ENCODE peak calls at places on chromosomes 16 and 17, in nine cellular contexts. One of them, this sample, is unnamed.
A peak's percentile ranks its signal among the peaks of the same experiment; 100 is the strongest.

GRCh38 chr17:19005442-19005773 is 844 bp upstream of the FAM83G start:
- DNase-seq in globus pallidus: no peak
- DNase-seq in GM12878: no peak
- DNase-seq in endothelial cell: no peak
- DNase-seq in transverse colon: no peak
- DNase-seq in GM10248: no peak
- DNase-seq in NCI-H2107: no peak
- DNase-seq in fibroblast of the conjunctiva: no peak
- DNase-seq in HFF-Myc: no peak
- DNase-seq in this sample: no peak

GRCh38 chr17:31460226-31460721 is 68.8 kb downstream of the RAB11FIP4 start:
- DNase-seq in transverse colon: no peak
- DNase-seq in NCI-H2107: no peak
- DNase-seq in GM12878: no peak
- DNase-seq in globus pallidus: no peak
- DNase-seq in fibroblast of the conjunctiva: no peak
- DNase-seq in GM10248: no peak
- DNase-seq in endothelial cell: no peak
- DNase-seq in HFF-Myc: no peak
- DNase-seq in this sample: no peak

GRCh38 chr16:79509221-79509631 is 91.3 kb downstream of the MAF start:
- DNase-seq in fibroblast of the conjunctiva: no peak
- DNase-seq in HFF-Myc: no peak
- DNase-seq in GM10248: no peak
- DNase-seq in NCI-H2107: no peak
- DNase-seq in globus pallidus: peak; percentile 75
- DNase-seq in endothelial cell: peak; percentile 59
- DNase-seq in transverse colon: peak; percentile 25
- DNase-seq in GM12878: no peak
- DNase-seq in this sample: no peak

GRCh38 chr17:1487939-1488825 is 4.3 kb downstream of the MYO1C start:
- DNase-seq in transverse colon: peak; percentile 90
- DNase-seq in globus pallidus: peak; percentile 73
- DNase-seq in NCI-H2107: no peak
- DNase-seq in endothelial cell: peak; percentile 87
- DNase-seq in GM10248: peak; percentile 85
- DNase-seq in HFF-Myc: no peak
- DNase-seq in fibroblast of the conjunctiva: peak; percentile 63
- DNase-seq in GM12878: no peak
- DNase-seq in this sample: peak; percentile 76

GRCh38 chr16:3017806-3018506 is at the start of gene CLDN6:
- DNase-seq in fibroblast of the conjunctiva: no peak
- DNase-seq in NCI-H2107: no peak
- DNase-seq in endothelial cell: peak; percentile 89
- DNase-seq in GM10248: no peak
- DNase-seq in globus pallidus: no peak
- DNase-seq in GM12878: no peak
- DNase-seq in HFF-Myc: no peak
- DNase-seq in transverse colon: peak; percentile 32
- DNase-seq in this sample: no peak

GRCh38 chr17:67262420-67262819 is 17.4 kb upstream of the HELZ start:
- DNase-seq in globus pallidus: no peak
- DNase-seq in NCI-H2107: no peak
- DNase-seq in HFF-Myc: no peak
- DNase-seq in endothelial cell: no peak
- DNase-seq in fibroblast of the conjunctiva: no peak
- DNase-seq in GM10248: no peak
- DNase-seq in GM12878: no peak
- DNase-seq in transverse colon: no peak
- DNase-seq in this sample: no peak

GRCh38 chr16:74309789-74310781 is 13.5 kb downstream of the PSMD7 start:
- DNase-seq in HFF-Myc: peak; percentile 41
- DNase-seq in fibroblast of the conjunctiva: peak; percentile 33
- DNase-seq in GM10248: peak; percentile 57
- DNase-seq in NCI-H2107: no peak
- DNase-seq in globus pallidus: peak; percentile 42
- DNase-seq in endothelial cell: peak; percentile 14
- DNase-seq in transverse colon: no peak
- DNase-seq in GM12878: no peak
- DNase-seq in this sample: no peak

GRCh38 chr17:76805319-76805718 is 62.9 kb upstream of the MGAT5B start:
- DNase-seq in globus pallidus: no peak
- DNase-seq in endothelial cell: no peak
- DNase-seq in GM10248: no peak
- DNase-seq in NCI-H2107: no peak
- DNase-seq in GM12878: no peak
- DNase-seq in fibroblast of the conjunctiva: no peak
- DNase-seq in HFF-Myc: no peak
- DNase-seq in transverse colon: no peak
- DNase-seq in this sample: no peak

GRCh38 chr16:21227886-21228285 is 5.6 kb upstream of the ANKS4B start:
- DNase-seq in globus pallidus: no peak
- DNase-seq in HFF-Myc: no peak
- DNase-seq in GM12878: no peak
- DNase-seq in endothelial cell: no peak
- DNase-seq in fibroblast of the conjunctiva: no peak
- DNase-seq in GM10248: no peak
- DNase-seq in NCI-H2107: no peak
- DNase-seq in transverse colon: no peak
- DNase-seq in this sample: no peak

GRCh38 chr16:35252356-35252936 is 1793.0 kb downstream of the TP53TG3F start:
- DNase-seq in HFF-Myc: no peak
- DNase-seq in GM10248: no peak
- DNase-seq in globus pallidus: no peak
- DNase-seq in endothelial cell: no peak
- DNase-seq in GM12878: no peak
- DNase-seq in NCI-H2107: no peak
- DNase-seq in transverse colon: no peak
- DNase-seq in fibroblast of the conjunctiva: no peak
- DNase-seq in this sample: no peak

GRCh38 chr17:27294689-27295630 is 1.0 kb downstream of the WSB1 start:
- DNase-seq in transverse colon: peak; percentile 76
- DNase-seq in NCI-H2107: peak; percentile 22
- DNase-seq in endothelial cell: peak; percentile 30
- DNase-seq in fibroblast of the conjunctiva: peak; percentile 86
- DNase-seq in HFF-Myc: peak; percentile 54
- DNase-seq in GM12878: peak; percentile 66
- DNase-seq in GM10248: peak; percentile 62
- DNase-seq in globus pallidus: peak; percentile 74
- DNase-seq in this sample: peak; percentile 54

GRCh38 chr16:26531290-26531730 is 535.4 kb upstream of the C16orf82 start:
- DNase-seq in transverse colon: no peak
- DNase-seq in endothelial cell: no peak
- DNase-seq in NCI-H2107: no peak
- DNase-seq in GM12878: no peak
- DNase-seq in globus pallidus: no peak
- DNase-seq in HFF-Myc: no peak
- DNase-seq in GM10248: no peak
- DNase-seq in fibroblast of the conjunctiva: no peak
- DNase-seq in this sample: no peak